ENCODE peak calls at places on chromosome 7, in eight cellular contexts. D is Caco-2, T is AG04450, N is upper lobe of right lung, O is breast epithelium, X is PC-9, B is IMR-90, Z is uterus. P is an unnamed sample. For H3K27me3, the result is how much of the 10 kb centered on the place peaks cover.

GRCh38 chr7:52479990-52480389 is 555.4 kb upstream of the POM121L12 start:
- DNase-seq in D (no peak), T (no peak), N (no peak), O (no peak), X (no peak), B (no peak), Z (no peak), P (no peak)

GRCh38 chr7:73532224-73532623 is 10.1 kb upstream of the BAZ1B start:
- DNase-seq in D (no peak), T (no peak), N (no peak), O (no peak), X (no peak), B (no peak), Z (no peak), P (no peak)

GRCh38 chr7:66443946-66444345 is 184.7 kb upstream of the KCTD7 start:
- DNase-seq in D (no peak), T (no peak), N (no peak), O (no peak), X (no peak), B (no peak), Z (no peak), P (no peak)

GRCh38 chr7:98106647-98107312 is at the start of gene LMTK2:
- DNase-seq in D (peak), T (peak), N (peak), O (peak), X (peak), B (peak), Z (peak), P (peak)

GRCh38 chr7:37433166-37433565 is 15.5 kb downstream of the ELMO1 start:
- DNase-seq in D (no peak), T (no peak), N (no peak), O (no peak), X (no peak), B (no peak), Z (no peak), P (no peak)

GRCh38 chr7:43071604-43072003 is 40.8 kb upstream of the HECW1 start:
- DNase-seq in D (no peak), T (no peak), N (no peak), O (no peak), X (no peak), B (peak), Z (no peak), P (no peak)

GRCh38 chr7:70032673-70033072 is 434.4 kb downstream of the AUTS2 start:
- DNase-seq in D (no peak), T (no peak), N (no peak), O (no peak), X (no peak), B (no peak), Z (no peak), P (no peak)

GRCh38 chr7:7816084-7816483 is 97.7 kb upstream of the RPA3 start:
- DNase-seq in D (no peak), T (no peak), N (no peak), O (no peak), X (no peak), B (no peak), Z (no peak), P (no peak)

GRCh38 chr7:105723582-105723981 is 142.3 kb upstream of the EFCAB10 start:
- DNase-seq in D (no peak), T (no peak), N (no peak), O (no peak), X (no peak), B (no peak), Z (no peak), P (no peak)

GRCh38 chr7:51606601-51607154 is 290.1 kb upstream of the COBL start:
- DNase-seq in D (peak), T (no peak), N (no peak), O (no peak), X (peak), B (no peak), Z (no peak), P (no peak)

GRCh38 chr7:43201912-43202311 is 89.5 kb downstream of the HECW1 start:
- DNase-seq in D (no peak), T (peak), N (no peak), O (no peak), X (no peak), B (peak), Z (no peak), P (no peak)

GRCh38 chr7:12771378-12771877 is 84.0 kb downstream of the ARL4A start:
- DNase-seq in D (no peak), T (no peak), N (no peak), O (no peak), X (no peak), B (peak), Z (peak), P (no peak)

GRCh38 chr7:103240806-103241205 is 56.4 kb upstream of the PMPCB start:
- DNase-seq in D (no peak), T (no peak), N (no peak), O (no peak), X (no peak), B (no peak), Z (no peak), P (no peak)

GRCh38 chr7:78090616-78091015 is 292.0 kb downstream of the PHTF2 start:
- DNase-seq in D (no peak), T (no peak), N (no peak), O (no peak), X (no peak), B (peak), Z (no peak), P (no peak)

GRCh38 chr7:76310102-76310957 is 7.9 kb downstream of the HSPB1 start:
- DNase-seq in D (no peak), T (no peak), N (no peak), O (peak), X (no peak), B (no peak), Z (no peak), P (peak)

GRCh38 chr7:39375047-39375873 is 190.9 kb upstream of the YAE1 start:
- DNase-seq in D (no peak), T (no peak), N (no peak), O (no peak), X (no peak), B (no peak), Z (no peak), P (no peak)

GRCh38 chr7:155986497-155987160 is 174.4 kb upstream of the SHH start:
- DNase-seq in D (peak), T (no peak), N (peak), O (peak), X (no peak), B (no peak), Z (no peak), P (peak)

GRCh38 chr7:130292682-130293257 is at the start of gene CPA4:
- DNase-seq in D (no peak), T (peak), N (no peak), O (no peak), X (peak), B (peak), Z (no peak), P (no peak)

GRCh38 chr7:42550706-42551470 is 313.9 kb upstream of the GLI3 start:
- DNase-seq in D (no peak), T (no peak), N (no peak), O (no peak), X (no peak), B (no peak), Z (no peak), P (no peak)

GRCh38 chr7:129561677-129562424 is 49.7 kb upstream of the NRF1 start:
- DNase-seq in D (no peak), T (no peak), N (no peak), O (no peak), X (no peak), B (no peak), Z (no peak), P (no peak)

GRCh38 chr7:89655946-89656345 is 498.3 kb upstream of the STEAP1 start:
- DNase-seq in D (no peak), T (no peak), N (no peak), O (no peak), X (no peak), B (no peak), Z (no peak), P (no peak)

GRCh38 chr7:2034291-2035201 is 198.2 kb downstream of the MAD1L1 start:
- DNase-seq in D (peak), T (no peak), N (peak), O (no peak), X (no peak), B (no peak), Z (no peak), P (no peak)

GRCh38 chr7:43337191-43337590 is 224.7 kb downstream of the HECW1 start:
- DNase-seq in D (no peak), T (no peak), N (no peak), O (no peak), X (no peak), B (no peak), Z (no peak), P (no peak)

GRCh38 chr7:27939893-27940292 is 199.9 kb downstream of the TAX1BP1 start:
- DNase-seq in D (no peak), T (no peak), N (no peak), O (no peak), X (no peak), B (no peak), Z (no peak), P (no peak)

GRCh38 chr7:72283309-72283708 is 128.8 kb downstream of the CALN1 start:
- DNase-seq in D (no peak), T (no peak), N (no peak), O (no peak), X (no peak), B (no peak), Z (no peak), P (no peak)

GRCh38 chr7:115099906-115100305 is 178.0 kb downstream of the MDFIC start:
- DNase-seq in D (no peak), T (peak), N (no peak), O (no peak), X (peak), B (peak), Z (no peak), P (no peak)

GRCh38 chr7:151233804-151234203 is 1.5 kb downstream of the CHPF2 start:
- DNase-seq in D (no peak), T (no peak), N (no peak), O (no peak), X (no peak), B (no peak), Z (no peak), P (no peak)

GRCh38 chr7:37732253-37732652 is 48.7 kb downstream of the GPR141 start:
- DNase-seq in D (peak), T (no peak), N (no peak), O (no peak), X (no peak), B (no peak), Z (peak), P (no peak)

GRCh38 chr7:37833107-37833817 is 15.1 kb upstream of the NME8 start:
- DNase-seq in D (peak), T (no peak), N (no peak), O (no peak), X (peak), B (peak), Z (peak), P (no peak)

GRCh38 chr7:157466473-157467261 is 129.9 kb downstream of the DNAJB6 start:
- DNase-seq in D (no peak), T (no peak), N (peak), O (no peak), X (no peak), B (no peak), Z (no peak), P (no peak)

GRCh38 chr7:151046603-151047573 is 1.4 kb upstream of the ASIC3 start:
- DNase-seq in D (no peak), T (no peak), N (no peak), O (no peak), X (peak), B (peak), Z (peak), P (no peak)

GRCh38 chr7:37645276-37646040 is 38.1 kb upstream of the GPR141 start:
- DNase-seq in D (no peak), T (no peak), N (no peak), O (no peak), X (no peak), B (no peak), Z (no peak), P (no peak)

GRCh38 chr7:131076032-131076431 is 251.6 kb upstream of the MKLN1 start:
- DNase-seq in D (no peak), T (peak), N (no peak), O (no peak), X (no peak), B (peak), Z (no peak), P (no peak)

GRCh38 chr7:147569514-147569913 is 1021.1 kb upstream of the C7orf33 start:
- DNase-seq in D (no peak), T (no peak), N (no peak), O (no peak), X (no peak), B (no peak), Z (no peak), P (no peak)

GRCh38 chr7:69781412-69781846 is 183.2 kb downstream of the AUTS2 start:
- DNase-seq in D (no peak), T (no peak), N (no peak), O (no peak), X (no peak), B (no peak), Z (peak), P (no peak)

GRCh38 chr7:155407799-155408198 is 50.1 kb upstream of the EN2 start:
- DNase-seq in D (no peak), T (no peak), N (no peak), O (no peak), X (no peak), B (no peak), Z (no peak), P (no peak)

GRCh38 chr7:139777948-139778841 is at the start of gene HIPK2:
- DNase-seq in D (peak), T (no peak), N (peak), O (peak), X (no peak), B (peak), Z (peak), P (peak)

GRCh38 chr7:139774376-139774775 is 3.4 kb downstream of the HIPK2 start:
- DNase-seq in D (no peak), T (peak), N (no peak), O (no peak), X (peak), B (peak), Z (no peak), P (no peak)

GRCh38 chr7:139777304-139777890 is 401 bp downstream of the HIPK2 start:
- DNase-seq in D (no peak), T (no peak), N (peak), O (no peak), X (no peak), B (no peak), Z (peak), P (no peak)

GRCh38 chr7:139775829-139776266 is 1.9 kb downstream of the HIPK2 start:
- DNase-seq in D (peak), T (peak), N (no peak), O (no peak), X (peak), B (peak), Z (peak), P (no peak)

DNA sequence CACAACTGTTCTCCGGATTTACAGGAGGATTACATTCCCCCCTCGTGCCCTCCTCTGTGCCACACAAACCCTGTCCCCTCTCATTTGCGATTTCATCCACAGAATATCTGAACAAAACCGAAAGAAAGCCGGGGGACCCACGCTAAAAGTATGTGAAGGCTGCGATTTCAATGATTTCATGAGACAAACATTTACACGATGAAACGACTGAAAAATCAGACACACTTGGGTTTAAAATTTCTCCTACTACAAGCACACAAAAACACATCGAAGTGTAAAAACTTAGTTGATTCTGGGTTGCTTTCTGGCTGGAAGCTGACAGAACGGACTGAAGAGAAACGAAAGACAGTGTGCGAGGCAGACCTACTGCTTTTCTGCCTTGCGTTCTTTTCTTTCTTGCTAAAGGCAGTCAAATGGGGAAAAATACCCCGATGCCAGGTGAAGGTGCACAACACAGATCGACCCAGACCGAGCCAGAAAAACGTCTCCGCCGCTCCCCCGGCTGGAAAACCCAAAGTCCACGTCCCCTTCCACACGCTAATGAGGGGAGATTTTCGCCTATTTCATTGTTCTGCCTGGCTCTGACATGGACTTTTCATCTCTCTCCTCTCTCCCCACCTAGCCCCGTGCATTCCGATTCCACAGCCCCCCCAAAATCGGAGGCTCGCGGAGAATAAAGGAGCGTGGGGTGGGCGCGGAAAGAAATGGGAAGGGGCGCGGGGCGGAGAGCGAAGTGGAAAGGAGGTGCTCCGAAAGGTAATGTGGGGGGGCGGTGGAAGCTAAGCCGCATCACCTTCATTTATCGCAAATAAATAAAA is 1.1 kb downstream of the HIPK2 start:
- DNase-seq in D (peak), T (no peak), N (peak), O (no peak), X (peak), B (peak), Z (peak), P (no peak)
- H3K27me3 ChIP-seq in D (under half), T (under half), N (under half), O (under half), X (under half), B (under half), Z (under half), P (under half)

GRCh38 chr7:101625076-101625914 is 3.8 kb downstream of the MYL10 start:
- DNase-seq in D (no peak), T (no peak), N (no peak), O (no peak), X (no peak), B (peak), Z (no peak), P (no peak)
- TF ChIP-seq CTCF in D (no peak), T (peak), N (no peak), O (no peak), X (no peak), B (no peak), Z (no peak), P (no peak)

DNA sequence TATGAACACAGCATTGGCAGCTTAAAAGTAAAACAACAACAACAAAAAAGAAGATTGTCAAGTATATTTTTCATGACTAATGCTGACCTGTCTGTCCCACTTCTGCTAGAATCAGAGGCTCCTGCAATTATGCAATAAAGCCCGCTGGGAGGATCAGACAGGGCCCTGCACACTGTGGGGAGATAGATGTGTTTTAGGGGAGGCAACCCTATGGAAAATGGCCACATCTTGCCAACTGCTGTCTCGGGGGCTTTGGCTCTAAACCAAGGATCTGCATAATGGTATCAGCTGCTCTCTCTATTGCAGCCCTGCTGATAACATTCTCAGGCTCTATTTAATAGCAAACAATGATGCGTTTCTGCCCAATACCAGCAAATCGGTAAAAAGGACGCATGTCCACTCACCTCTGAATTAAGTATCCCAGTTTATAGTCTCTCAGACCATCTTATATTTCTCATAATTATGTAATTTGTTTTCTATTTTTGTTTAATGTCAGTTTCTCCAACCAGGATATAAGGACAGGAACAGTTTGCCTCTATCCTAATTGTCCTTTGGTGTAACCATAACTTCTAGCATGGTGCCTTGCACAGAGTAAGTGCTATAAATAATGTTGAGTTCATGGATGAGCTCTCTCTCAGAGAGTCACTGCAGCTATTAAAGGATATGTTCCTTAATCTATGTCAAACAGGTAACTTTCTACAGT is 15.3 kb upstream of the PRKAR2B start:
- DNase-seq in D (no peak), T (no peak), N (no peak), O (no peak), X (no peak), B (peak), Z (no peak), P (no peak)
- H3K27me3 ChIP-seq in D (under half), T (under half), N (under half), O (under half), X (under half), B (under half), Z (under half), P (under half)

GRCh38 chr7:112763298-112763697 is 26.9 kb downstream of the TMEM168 start:
- DNase-seq in D (no peak), T (no peak), N (no peak), O (no peak), X (no peak), B (no peak), Z (no peak), P (no peak)
- TF ChIP-seq CTCF in D (no peak), T (no peak), N (no peak), O (no peak), X (no peak), B (no peak), Z (no peak), P (no peak)